ENCODE peak calls at places on chromosome 9, in six cellular contexts. F is dorsolateral prefrontal cortex, G is WTC11, W is NCI-H524, R is HEK293T, K is pancreas. J is an unnamed sample.

GRCh38 chr9:4298255-4299005 is 1.4 kb downstream of the GLIS3 start:
- DNase-seq in W (peak), F (no peak), G (no peak), R (peak), K (peak), J (peak)

GRCh38 chr9:92986175-92987110 is 39.1 kb downstream of the FGD3 start:
- DNase-seq in G (no peak), F (no peak), K (no peak), R (no peak), W (peak), J (no peak)

GRCh38 chr9:133708770-133709611 is 29.2 kb downstream of the SARDH start:
- DNase-seq in K (no peak), G (peak), W (peak), R (no peak), F (peak), J (no peak)

GRCh38 chr9:113446323-113446740 is 17.2 kb upstream of the RGS3 start:
- DNase-seq in W (peak), G (no peak), F (no peak), K (no peak), R (peak), J (no peak)

GRCh38 chr9:133769511-133770075 is 31.4 kb upstream of the SARDH start:
- DNase-seq in G (no peak), F (peak), W (no peak), K (peak), R (no peak), J (no peak)

GRCh38 chr9:94912700-94913249 is 186.3 kb downstream of the AOPEP start:
- DNase-seq in G (no peak), W (no peak), F (no peak), K (no peak), R (no peak), J (no peak)

GRCh38 chr9:78009156-78009555 is 22.5 kb downstream of the GNAQ start:
- DNase-seq in R (no peak), G (no peak), K (no peak), W (peak), F (no peak), J (no peak)

GRCh38 chr9:75644649-75645048 is 245.8 kb upstream of the PCSK5 start:
- DNase-seq in G (no peak), R (no peak), W (no peak), F (no peak), K (no peak), J (no peak)

GRCh38 chr9:72871685-72872084 is 81.2 kb downstream of the ALDH1A1 start:
- DNase-seq in G (no peak), W (no peak), K (no peak), F (no peak), R (no peak), J (no peak)

GRCh38 chr9:72931437-72931836 is 21.4 kb downstream of the ALDH1A1 start:
- DNase-seq in K (no peak), W (no peak), R (no peak), G (no peak), F (no peak), J (no peak)

GRCh38 chr9:113492343-113493079 is 29.0 kb downstream of the RGS3 start:
- DNase-seq in K (peak), W (no peak), G (no peak), R (no peak), F (peak), J (no peak)

GRCh38 chr9:97906236-97906831 is 16.0 kb downstream of the TRMO start:
- DNase-seq in W (no peak), G (no peak), F (peak), K (no peak), R (no peak), J (no peak)

GRCh38 chr9:7489018-7489417 is 310.6 kb downstream of the DMAC1 start:
- DNase-seq in G (no peak), R (no peak), W (peak), K (no peak), F (no peak), J (no peak)

GRCh38 chr9:130825051-130825651 is 9.9 kb upstream of the ABL1 start:
- DNase-seq in K (no peak), R (peak), W (peak), G (no peak), F (no peak), J (no peak)

GRCh38 chr9:125843646-125844045 is 96.5 kb downstream of the PBX3 start:
- DNase-seq in F (no peak), K (no peak), W (peak), G (no peak), R (peak), J (no peak)

GRCh38 chr9:107712390-107712789 is 222.8 kb upstream of the KLF4 start:
- DNase-seq in K (no peak), G (no peak), W (no peak), R (no peak), F (no peak), J (no peak)

GRCh38 chr9:114300846-114301797 is 21.8 kb upstream of the ORM1 start:
- DNase-seq in G (no peak), W (no peak), K (peak), R (no peak), F (peak), J (no peak)

GRCh38 chr9:27763831-27764230 is 190.6 kb upstream of the C9orf72 start:
- DNase-seq in W (no peak), R (no peak), K (no peak), G (no peak), F (no peak), J (no peak)

J was measured in neural crest cell.